ENCODE peak calls at places on chromosomes 3 and 15, in four cellular contexts. W is transverse colon, L is Right ventricle myocardium superior, Y is glutamatergic neuron. V is an unnamed sample.
A peak's percentile ranks its signal among the peaks of the same experiment; 100 is the strongest.

GRCh38 chr3:88105325-88105724 is 44.4 kb upstream of the C3orf38 start:
- DNase-seq in W (no peak), L (no peak), Y (no peak), V (no peak)

GRCh38 chr3:136381051-136381450 is 130.9 kb downstream of the PCCB start:
- DNase-seq in W (no peak), L (no peak), Y (no peak), V (no peak)

GRCh38 chr3:101414121-101414520 is 93.7 kb upstream of the IMPG2 start:
- DNase-seq in W (no peak), L (peak; percentile 30), Y (no peak), V (no peak)

GRCh38 chr3:16606398-16606797 is 1.2 kb upstream of the DAZL start:
- DNase-seq in W (no peak), L (no peak), Y (no peak), V (no peak)

GRCh38 chr3:35322070-35322469 is 317.3 kb upstream of the ARPP21 start:
- DNase-seq in W (no peak), L (no peak), Y (no peak), V (no peak)

GRCh38 chr3:30675774-30676173 is 69.4 kb downstream of the TGFBR2 start:
- DNase-seq in W (no peak), L (no peak), Y (no peak), V (no peak)

GRCh38 chr15:77481670-77482069 is 61.0 kb downstream of the HMG20A start:
- DNase-seq in W (no peak), L (no peak), Y (no peak), V (no peak)

GRCh38 chr15:90686435-90687218 is 30.5 kb upstream of the BLM start:
- DNase-seq in W (no peak), L (no peak), Y (no peak), V (no peak)

GRCh38 chr3:65576942-65577341 is 461.8 kb downstream of the MAGI1 start:
- DNase-seq in W (no peak), L (no peak), Y (no peak), V (no peak)

GRCh38 chr15:45164914-45165313 is 22.9 kb downstream of the SHF start:
- DNase-seq in W (no peak), L (no peak), Y (no peak), V (no peak)

GRCh38 chr3:127542441-127542952 is 48.0 kb downstream of the TPRA1 start:
- DNase-seq in W (peak; percentile 58), L (no peak), Y (no peak), V (no peak)

GRCh38 chr3:105686324-105686897 is 182.4 kb downstream of the CBLB start:
- DNase-seq in W (no peak), L (no peak), Y (no peak), V (no peak)

GRCh38 chr3:113275876-113276580 is 64.7 kb downstream of the BOC start:
- DNase-seq in W (peak; percentile 26), L (peak; percentile 67), Y (peak; percentile 47), V (no peak)

GRCh38 chr15:62119224-62119925 is 45.7 kb downstream of the C2CD4B start:
- DNase-seq in W (no peak), L (no peak), Y (no peak), V (no peak)

GRCh38 chr3:17935217-17935616 is 192.8 kb upstream of the TBC1D5 start:
- DNase-seq in W (no peak), L (no peak), Y (no peak), V (no peak)

GRCh38 chr3:138135833-138136194 is 3.6 kb upstream of the A4GNT start:
- DNase-seq in W (no peak), L (no peak), Y (no peak), V (no peak)

GRCh38 chr3:190618349-190619030 is 104.6 kb downstream of the IL1RAP start:
- DNase-seq in W (no peak), L (no peak), Y (no peak), V (no peak)

GRCh38 chr3:21779909-21780308 is 28.9 kb upstream of the ZNF385D start:
- DNase-seq in W (no peak), L (no peak), Y (no peak), V (no peak)

GRCh38 chr3:73086071-73086494 is 24.6 kb downstream of the EBLN2 start:
- DNase-seq in W (peak; percentile 42), L (peak; percentile 55), Y (peak; percentile 66), V (peak; percentile 69)

GRCh38 chr3:24740367-24740766 is 245.7 kb upstream of the THRB start:
- DNase-seq in W (no peak), L (no peak), Y (no peak), V (no peak)

GRCh38 chr15:55868707-55869106 is 124.7 kb downstream of the NEDD4 start:
- DNase-seq in W (no peak), L (no peak), Y (no peak), V (no peak)

GRCh38 chr3:60384352-60384751 is 866.9 kb downstream of the FHIT start:
- DNase-seq in W (no peak), L (no peak), Y (no peak), V (no peak)

GRCh38 chr3:133038731-133039398 is 674 bp downstream of the TMEM108 start:
- DNase-seq in W (no peak), L (peak; percentile 44), Y (peak; percentile 58), V (peak; percentile 28)

GRCh38 chr15:92809880-92810361 is 90.2 kb upstream of the CHD2 start:
- DNase-seq in W (peak; percentile 68), L (peak; percentile 55), Y (no peak), V (peak; percentile 60)